ENCODE peak calls at places on chromosomes 6 and 20, in eight cellular contexts. N is thoracic aorta; M is CD4-positive, alpha-beta memory T cell; K is adipocyte; B is heart right ventricle; G is effector memory CD4-positive, alpha-beta T cell; L is prostate gland; Q is A549. J is an unnamed sample. For H3K9me3, the result is how much of the 10 kb centered on the place peaks cover.

GRCh38 chr6:80541186-80541585 is 434.7 kb downstream of the BCKDHB start:
- DNase-seq in B (no peak), G (no peak), Q (peak), M (no peak), N (no peak), K (peak), L (no peak), J (no peak)

GRCh38 chr20:2890743-2891142 is 17.5 kb downstream of the PTPRA start:
- DNase-seq in N (no peak), B (no peak), L (no peak), K (no peak), G (no peak), M (no peak), Q (no peak), J (no peak)

GRCh38 chr6:53309059-53309896 is 39.5 kb downstream of the ELOVL5 start:
- DNase-seq in N (no peak), Q (peak), B (no peak), G (no peak), L (no peak), M (no peak), K (peak), J (no peak)

GRCh38 chr6:133966654-133967300 is 13.8 kb downstream of the TBPL1 start:
- DNase-seq in M (no peak), B (no peak), G (no peak), Q (no peak), K (no peak), N (no peak), L (no peak), J (no peak)

GRCh38 chr6:93139408-93140081 is 279.8 kb downstream of the EPHA7 start:
- DNase-seq in G (no peak), K (no peak), B (no peak), Q (no peak), N (no peak), M (no peak), L (no peak), J (no peak)

GRCh38 chr6:26543953-26544352 is 5.8 kb downstream of the HMGN4 start:
- DNase-seq in Q (peak), M (peak), B (no peak), G (no peak), L (no peak), K (peak), N (no peak), J (no peak)

GRCh38 chr6:82129814-82130213 is 117.7 kb downstream of the IBTK start:
- DNase-seq in Q (no peak), M (no peak), K (peak), G (no peak), L (no peak), B (no peak), N (no peak), J (no peak)

GRCh38 chr6:44670146-44670545 is 282.6 kb downstream of the CDC5L start:
- DNase-seq in M (no peak), K (no peak), B (no peak), L (no peak), Q (no peak), N (no peak), G (no peak), J (no peak)

GRCh38 chr20:46485431-46485830 is 27.9 kb downstream of the ZNF334 start:
- DNase-seq in G (no peak), L (peak), N (no peak), Q (no peak), M (no peak), B (no peak), K (no peak), J (no peak)

GRCh38 chr6:137190710-137191109 is 17.3 kb upstream of the IL22RA2 start:
- DNase-seq in M (no peak), B (no peak), N (no peak), K (no peak), L (no peak), Q (no peak), G (no peak), J (no peak)
- H3K9me3 ChIP-seq in M (under half), B (under half), N (under half), K (under half), L (under half), Q (under half), G (under half), J (under half)

GRCh38 chr6:22966711-22967110 is 397.3 kb downstream of the HDGFL1 start:
- DNase-seq in G (no peak), L (peak), M (no peak), B (no peak), Q (no peak), K (no peak), N (no peak), J (no peak)

GRCh38 chr6:22964334-22964733 is 395.0 kb downstream of the HDGFL1 start:
- DNase-seq in N (no peak), Q (no peak), L (no peak), K (no peak), G (no peak), M (no peak), B (no peak), J (no peak)

GRCh38 chr6:22975079-22975478 is 405.7 kb downstream of the HDGFL1 start:
- DNase-seq in L (no peak), N (no peak), K (no peak), M (no peak), B (no peak), G (no peak), Q (no peak), J (no peak)

GRCh38 chr6:22972771-22973170 is 403.4 kb downstream of the HDGFL1 start:
- DNase-seq in Q (no peak), G (no peak), K (no peak), B (no peak), M (no peak), L (no peak), N (no peak), J (no peak)

GRCh38 chr6:22970004-22970403 is 400.6 kb downstream of the HDGFL1 start:
- DNase-seq in Q (no peak), N (no peak), K (no peak), G (no peak), L (no peak), B (no peak), M (no peak), J (no peak)
- H3K9me3 ChIP-seq in Q (under half), N (under half), K (under half), G (under half), L (under half), B (under half), M (under half), J (under half)

DNA sequence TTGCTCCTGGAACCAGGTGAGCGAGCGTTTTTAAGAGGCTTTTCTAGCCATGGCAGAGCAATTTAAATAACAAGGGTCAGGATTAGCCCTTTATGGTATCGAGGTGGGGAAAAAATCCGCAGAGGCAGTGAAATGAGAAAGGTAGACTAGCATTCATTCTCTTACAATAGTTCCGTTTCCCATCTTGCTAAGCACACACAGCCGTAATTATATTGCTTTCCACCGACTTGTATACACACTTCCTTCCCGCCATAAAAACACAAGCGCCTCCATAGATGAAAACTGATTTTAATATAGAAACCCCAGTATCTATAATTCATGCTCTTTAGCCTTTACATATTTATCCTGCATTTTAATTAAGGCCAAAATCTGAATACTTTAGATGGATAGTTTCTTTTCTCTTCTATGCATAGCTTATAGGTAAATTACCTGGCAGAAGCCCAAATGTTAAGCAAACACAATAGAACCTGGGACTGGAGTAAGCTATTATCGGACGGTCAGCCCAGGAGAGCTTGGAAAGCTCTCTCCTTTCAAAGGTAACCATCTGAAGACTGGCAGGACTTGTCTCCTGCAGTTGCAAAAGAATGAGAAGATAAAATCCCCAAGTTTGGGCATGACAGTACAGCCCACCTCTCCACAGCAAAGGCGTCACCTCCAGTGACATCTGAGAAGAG is 90.9 kb upstream of the MC3R start:
- DNase-seq in G (no peak), B (no peak), Q (no peak), L (no peak), N (no peak), M (no peak), K (no peak), J (no peak)
- H3K9me3 ChIP-seq in G (under half), B (under half), Q (under half), L (under half), N (under half), M (under half), K (under half), J (under half)

DNA sequence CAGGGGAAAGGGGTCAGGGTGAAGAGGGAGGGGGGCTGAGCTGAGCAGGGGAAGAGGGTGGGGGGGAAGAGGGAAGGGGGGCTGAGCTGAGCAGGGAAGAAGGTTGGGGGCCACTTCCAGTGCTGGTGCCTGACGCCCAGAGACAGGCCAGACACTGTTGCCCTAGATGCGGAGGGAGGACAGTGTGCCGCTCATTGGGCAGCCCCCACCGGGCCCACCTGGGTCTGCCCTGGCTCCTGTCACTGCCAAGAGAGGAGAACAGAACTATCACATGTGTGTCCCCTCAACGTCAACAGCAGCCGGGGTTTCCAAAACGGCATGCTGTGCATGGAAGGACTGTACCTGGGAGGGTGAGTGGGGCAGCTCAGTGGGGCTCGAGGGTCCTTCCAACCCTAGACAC is 342.1 kb downstream of the CDH4 start:
- DNase-seq in L (no peak), K (no peak), G (no peak), Q (no peak), N (no peak), B (no peak), M (no peak), J (no peak)
- H3K9me3 ChIP-seq in L (under half), K (under half), G (under half), Q (under half), N (under half), B (under half), M (under half), J (under half)

DNA sequence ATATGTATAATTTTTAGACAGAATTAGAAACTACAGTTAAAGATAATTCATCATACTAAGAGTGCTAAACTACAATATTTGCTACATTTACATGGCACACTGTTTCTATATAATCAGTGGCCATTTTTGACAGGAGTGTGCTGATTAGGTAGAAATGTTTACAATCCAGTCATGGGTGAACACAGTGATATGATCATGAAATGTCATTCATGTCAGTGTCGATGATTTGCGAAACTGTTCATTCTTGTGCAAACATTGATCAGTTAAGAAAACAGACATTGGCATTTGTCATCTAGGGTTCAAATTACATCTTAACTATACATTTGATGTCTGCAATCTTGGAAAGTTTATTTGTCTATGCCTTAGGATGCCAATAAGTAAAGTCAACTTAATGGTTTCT is 474.9 kb downstream of the DOK5 start:
- DNase-seq in L (no peak), N (no peak), Q (no peak), K (no peak), M (no peak), B (no peak), G (no peak), J (no peak)
- H3K9me3 ChIP-seq in L (under half), N (under half), Q (under half), K (under half), M (under half), B (under half), G (under half), J (under half)

GRCh38 chr6:145400508-145400907 is 334.8 kb downstream of the EPM2A start:
- DNase-seq in L (no peak), G (no peak), M (no peak), K (no peak), B (no peak), Q (no peak), N (no peak), J (no peak)
- H3K9me3 ChIP-seq in L (under half), G (under half), M (under half), K (under half), B (under half), Q (under half), N (under half), J (under half)

GRCh38 chr6:119454694-119455093 is 105.1 kb upstream of the MAN1A1 start:
- DNase-seq in Q (no peak), N (no peak), B (no peak), K (no peak), M (no peak), L (no peak), G (no peak), J (no peak)
- H3K9me3 ChIP-seq in Q (under half), N (under half), B (under half), K (under half), M (under half), L (under half), G (under half), J (under half)

GRCh38 chr6:163513570-163514166 is 99.2 kb downstream of the QKI start:
- DNase-seq in M (no peak), B (no peak), K (no peak), Q (no peak), N (no peak), L (no peak), G (no peak), J (no peak)

GRCh38 chr6:163513003-163513402 is 98.5 kb downstream of the QKI start:
- DNase-seq in K (no peak), G (no peak), B (no peak), N (no peak), M (no peak), L (no peak), Q (no peak), J (no peak)

GRCh38 chr6:163504984-163505640 is 90.6 kb downstream of the QKI start:
- DNase-seq in Q (no peak), M (no peak), N (no peak), L (no peak), B (no peak), G (no peak), K (no peak), J (no peak)

GRCh38 chr6:163507965-163508364 is 93.4 kb downstream of the QKI start:
- DNase-seq in N (no peak), M (no peak), G (no peak), Q (no peak), B (no peak), K (no peak), L (no peak), J (no peak)
- H3K9me3 ChIP-seq in N (under half), M (under half), G (under half), Q (under half), B (under half), K (under half), L (under half), J (under half)

DNA sequence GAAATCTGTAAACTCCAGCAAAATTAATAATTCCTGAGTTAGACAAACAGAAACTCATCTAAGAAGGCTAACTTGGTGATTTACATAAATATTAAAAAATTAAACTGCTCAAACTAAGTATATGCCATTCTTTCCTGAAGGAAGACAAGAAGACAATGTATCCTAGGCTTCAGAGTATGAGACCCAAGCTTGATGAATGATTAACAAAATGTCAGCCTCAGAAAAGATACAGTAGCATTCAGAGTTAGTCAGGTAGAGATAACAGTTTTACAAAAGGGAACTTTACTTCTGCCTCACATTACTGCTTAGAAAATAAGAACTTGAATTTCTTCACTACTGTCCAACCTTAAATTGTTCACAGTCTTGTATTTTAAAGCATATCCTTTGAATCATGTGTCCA is 12.0 kb downstream of the CSNK2A1 start:
- DNase-seq in Q (no peak), B (no peak), G (no peak), M (no peak), N (no peak), L (no peak), K (no peak), J (no peak)
- H3K9me3 ChIP-seq in Q (under half), B (under half), G (under half), M (under half), N (under half), L (under half), K (under half), J (under half)

GRCh38 chr6:169155481-169155880 is 98.2 kb downstream of the THBS2 start:
- DNase-seq in M (no peak), N (no peak), K (no peak), G (no peak), L (no peak), B (no peak), Q (no peak), J (no peak)
- H3K9me3 ChIP-seq in M (under half), N (under half), K (under half), G (under half), L (under half), B (under half), Q (under half), J (under half)

J was measured in T-helper 17 cell.